ENCODE peak calls at places on chromosomes 6 and 20, in eight cellular contexts. L, B, X, S, J, I, F and C are unnamed samples.
A peak's percentile ranks its signal among the peaks of the same experiment; 100 is the strongest.

GRCh38 chr6:98310408-98310807 is 524.0 kb upstream of the POU3F2 start:
- DNase-seq in L (no peak), B (no peak), X (no peak), S (no peak), J (no peak), I (no peak), F (no peak), C (no peak)

GRCh38 chr6:162481938-162482337 is 245.6 kb downstream of the PRKN start:
- DNase-seq in L (no peak), B (no peak), X (no peak), S (no peak), J (no peak), I (no peak), F (no peak), C (no peak)

GRCh38 chr6:141103246-141103645 is 1029.5 kb upstream of the GJE1 start:
- DNase-seq in L (no peak), B (no peak), X (no peak), S (peak; percentile 87), J (no peak), I (no peak), F (no peak), C (peak; percentile 58)

GRCh38 chr6:146814148-146814750 is 215.5 kb downstream of the ADGB start:
- DNase-seq in L (no peak), B (no peak), X (no peak), S (peak; percentile 33), J (no peak), I (no peak), F (peak; percentile 57), C (no peak)

GRCh38 chr6:129818251-129818650 is 42.9 kb downstream of the TMEM244 start:
- DNase-seq in L (no peak), B (no peak), X (no peak), S (no peak), J (no peak), I (no peak), F (no peak), C (no peak)

GRCh38 chr20:11245431-11245830 is 571.6 kb upstream of the JAG1 start:
- DNase-seq in L (no peak), B (no peak), X (no peak), S (no peak), J (no peak), I (no peak), F (no peak), C (no peak)

GRCh38 chr6:86969573-86969972 is 32.2 kb downstream of the HTR1E start:
- DNase-seq in L (no peak), B (no peak), X (no peak), S (no peak), J (no peak), I (no peak), F (no peak), C (no peak)

GRCh38 chr6:118899948-118900347 is 6.0 kb downstream of the ASF1A start:
- DNase-seq in L (no peak), B (no peak), X (no peak), S (no peak), J (no peak), I (no peak), F (no peak), C (no peak)

GRCh38 chr6:143336446-143337152 is 113.9 kb downstream of the ADAT2 start:
- DNase-seq in L (no peak), B (no peak), X (no peak), S (peak; percentile 79), J (no peak), I (no peak), F (peak; percentile 51), C (peak; percentile 63)

GRCh38 chr20:32779500-32780215 is 17.5 kb downstream of the DNMT3B start:
- DNase-seq in L (peak; percentile 48), B (no peak), X (no peak), S (no peak), J (peak; percentile 88), I (no peak), F (no peak), C (no peak)

GRCh38 chr20:51480507-51481270 is 61.8 kb downstream of the NFATC2 start:
- DNase-seq in L (no peak), B (no peak), X (no peak), S (no peak), J (no peak), I (no peak), F (no peak), C (no peak)

GRCh38 chr6:169451065-169451840 is 197.6 kb upstream of the THBS2 start:
- DNase-seq in L (no peak), B (no peak), X (no peak), S (no peak), J (no peak), I (no peak), F (peak; percentile 7), C (no peak)

GRCh38 chr6:125906158-125906998 is 50.2 kb upstream of the HINT3 start:
- DNase-seq in L (peak; percentile 42), B (no peak), X (peak; percentile 16), S (no peak), J (peak; percentile 90), I (peak; percentile 25), F (peak; percentile 62), C (peak; percentile 54)

GRCh38 chr6:134422426-134423231 is 104.7 kb upstream of the SGK1 start:
- DNase-seq in L (no peak), B (no peak), X (no peak), S (peak; percentile 100), J (no peak), I (peak; percentile 59), F (peak; percentile 99), C (peak; percentile 99)

GRCh38 chr6:15793288-15793687 is 130.5 kb upstream of the DTNBP1 start:
- DNase-seq in L (no peak), B (no peak), X (no peak), S (peak; percentile 70), J (peak; percentile 54), I (no peak), F (peak; percentile 29), C (peak; percentile 16)

GRCh38 chr6:15796130-15796766 is 133.4 kb upstream of the DTNBP1 start:
- DNase-seq in L (no peak), B (no peak), X (no peak), S (no peak), J (no peak), I (no peak), F (peak; percentile 1), C (no peak)

GRCh38 chr6:15792842-15793241 is 130.0 kb upstream of the DTNBP1 start:
- DNase-seq in L (no peak), B (no peak), X (no peak), S (no peak), J (no peak), I (no peak), F (no peak), C (no peak)

GRCh38 chr6:15793826-15794225 is 131.0 kb upstream of the DTNBP1 start:
- DNase-seq in L (no peak), B (no peak), X (no peak), S (no peak), J (no peak), I (no peak), F (no peak), C (no peak)

DNA sequence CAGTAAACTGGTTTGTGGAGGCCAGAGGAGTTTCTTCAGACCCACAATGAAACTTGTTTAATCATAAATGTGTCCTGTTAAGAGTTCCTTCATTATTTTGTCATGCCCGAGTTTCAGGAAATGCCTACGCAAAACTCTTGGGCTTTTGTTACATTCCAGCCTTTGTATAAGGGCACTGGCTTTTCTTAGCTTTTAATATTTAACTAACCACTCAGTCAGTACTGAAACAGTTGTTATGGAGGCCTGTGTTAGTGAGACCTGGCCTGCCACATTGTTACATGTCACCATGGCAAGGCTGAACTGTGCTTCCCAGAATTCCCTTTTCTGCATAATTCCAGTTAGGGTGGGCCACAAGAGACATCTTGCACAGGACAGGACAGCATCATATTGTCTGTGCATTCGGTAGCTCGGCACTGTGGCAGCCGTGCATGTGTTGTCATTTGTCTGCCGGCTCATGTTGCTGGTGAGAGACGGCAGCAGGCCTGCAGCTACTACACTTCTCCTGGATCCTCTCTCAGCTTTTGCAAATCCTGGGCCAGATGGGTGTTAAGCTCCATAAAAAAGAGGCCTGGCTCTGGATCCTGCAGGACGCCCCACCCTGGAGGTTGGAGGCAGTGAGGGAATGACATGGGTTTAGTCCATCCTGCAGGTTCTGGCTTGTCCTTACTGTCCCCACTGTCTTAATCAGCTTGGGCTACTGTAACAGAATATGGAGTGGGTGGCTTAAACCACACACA is 128.7 kb upstream of the DTNBP1 start:
- DNase-seq in L (peak; percentile 99), B (no peak), X (no peak), S (peak; percentile 6), J (no peak), I (no peak), F (no peak), C (no peak)
- H3K4me3 ChIP-seq in L (peak overlapping the region; percentile 0), B (no peak overlapping the region), X (no peak overlapping the region), S (no peak overlapping the region), J (no peak overlapping the region), I (no peak overlapping the region), F (no peak overlapping the region), C (no peak overlapping the region)

DNA sequence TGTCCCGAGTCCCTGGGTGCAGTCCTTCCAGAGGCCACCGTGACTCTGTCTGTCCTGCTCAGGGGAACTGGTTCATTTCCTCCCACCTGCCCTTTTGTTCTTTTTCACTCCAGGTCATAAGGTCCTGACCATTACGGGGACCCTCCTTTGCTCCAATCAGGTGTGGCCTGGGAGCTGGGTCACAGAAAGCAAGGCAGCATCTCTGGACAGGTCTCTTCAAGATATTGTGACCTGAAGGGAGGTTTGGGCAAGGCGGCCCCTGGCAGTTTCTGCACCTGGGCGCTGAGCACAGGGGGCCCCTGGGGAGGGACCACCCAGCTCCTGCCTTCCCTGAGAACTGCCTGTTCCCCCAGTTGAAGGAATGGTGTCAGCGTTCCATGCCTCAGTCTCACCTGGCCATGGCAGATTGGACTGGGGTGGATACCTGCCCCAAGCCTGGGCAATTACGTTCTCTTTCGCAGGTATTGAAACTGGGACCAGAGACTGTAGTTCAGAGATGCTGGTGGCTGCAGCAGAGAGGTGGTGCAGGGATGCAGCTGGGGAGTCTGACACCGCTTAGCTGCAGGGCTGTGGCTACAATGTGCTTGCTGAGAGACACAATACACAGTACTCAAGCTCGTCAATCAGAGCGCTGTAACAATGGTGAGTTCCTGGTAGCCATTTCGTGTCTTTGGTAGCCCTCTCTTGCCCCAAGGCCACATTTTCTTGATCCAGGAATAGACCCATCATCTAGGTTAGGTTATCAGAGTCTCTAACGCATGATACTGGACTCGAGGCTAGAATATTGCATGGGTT is 15.6 kb upstream of the NELFCD start:
- DNase-seq in L (no peak), B (no peak), X (no peak), S (no peak), J (no peak), I (no peak), F (no peak), C (no peak)
- TF ChIP-seq CTCF in L (no peak), B (no peak), X (no peak), S (no peak), J (no peak), I (no peak), F (no peak), C (no peak)

GRCh38 chr6:43481591-43482242 is 4.3 kb downstream of the TJAP1 start:
- DNase-seq in L (no peak), B (no peak), X (no peak), S (no peak), J (no peak), I (no peak), F (no peak), C (no peak)
- H3K4me3 ChIP-seq in L (no peak overlapping the region), B (no peak overlapping the region), X (no peak overlapping the region), S (no peak overlapping the region), J (no peak overlapping the region), I (no peak overlapping the region), F (no peak overlapping the region), C (no peak overlapping the region)

DNA sequence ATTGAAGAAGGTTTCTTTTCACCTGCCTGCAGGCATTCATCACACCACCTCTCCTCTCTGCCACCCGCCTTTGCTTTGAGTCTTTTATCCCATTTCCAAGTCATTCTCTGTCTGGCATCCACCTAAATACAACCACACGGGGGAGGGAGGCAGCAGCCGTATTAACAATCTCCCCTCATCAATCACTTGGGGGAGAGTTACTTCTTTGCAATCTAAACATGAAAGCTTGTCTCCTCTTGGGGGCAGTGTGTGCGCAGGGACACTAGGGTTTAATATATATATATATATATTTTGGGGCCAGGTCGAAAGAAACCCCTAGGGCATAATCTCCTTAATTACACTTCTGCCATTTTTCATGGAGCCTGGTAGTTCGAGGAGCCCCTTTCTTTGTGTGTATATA is 214.5 kb downstream of the TSHZ2 start:
- DNase-seq in L (no peak), B (no peak), X (no peak), S (peak; percentile 7), J (no peak), I (no peak), F (no peak), C (no peak)
- TF ChIP-seq CTCF in L (no peak), B (no peak), X (no peak), S (no peak), J (peak; percentile 54), I (no peak), F (no peak), C (no peak)